ENCODE peak calls at places on chromosome 1, in four cellular contexts. M is CD8-positive, alpha-beta T cell; P is ovary; Q is tibial nerve. H is an unnamed sample.

GRCh38 chr1:65393345-65393744 is 27.1 kb upstream of the LEPR start:
- DNase-seq in Q (no peak), P (no peak), M (no peak), H (no peak)

GRCh38 chr1:217907504-217907903 is 276.4 kb downstream of the SPATA17 start:
- DNase-seq in Q (no peak), P (no peak), M (no peak), H (no peak)

GRCh38 chr1:12407962-12408288 is 178.1 kb downstream of the VPS13D start:
- DNase-seq in P (no peak), Q (no peak), M (no peak), H (no peak)

GRCh38 chr1:59178339-59178744 is 118.6 kb upstream of the FGGY start:
- DNase-seq in Q (no peak), P (peak), M (no peak), H (no peak)

GRCh38 chr1:51266181-51266580 is 30.1 kb downstream of the RNF11 start:
- DNase-seq in P (no peak), M (no peak), Q (no peak), H (no peak)

GRCh38 chr1:33383974-33384767 is 46.7 kb downstream of the PHC2 start:
- DNase-seq in P (peak), Q (no peak), M (no peak), H (no peak)

GRCh38 chr1:2290595-2291510 is 62.7 kb downstream of the SKI start:
- DNase-seq in P (peak), M (peak), Q (peak), H (no peak)

GRCh38 chr1:84621553-84621952 is 47.3 kb upstream of the CTBS start:
- DNase-seq in Q (no peak), M (no peak), P (no peak), H (no peak)

GRCh38 chr1:15226626-15227286 is 20.3 kb upstream of the FHAD1 start:
- DNase-seq in P (no peak), M (no peak), Q (no peak), H (no peak)

GRCh38 chr1:229138066-229138465 is 132.8 kb upstream of the RAB4A start:
- DNase-seq in M (no peak), Q (no peak), P (no peak), H (no peak)

GRCh38 chr1:213252026-213252425 is 201.0 kb downstream of the RPS6KC1 start:
- DNase-seq in M (no peak), Q (no peak), P (no peak), H (no peak)

DNA sequence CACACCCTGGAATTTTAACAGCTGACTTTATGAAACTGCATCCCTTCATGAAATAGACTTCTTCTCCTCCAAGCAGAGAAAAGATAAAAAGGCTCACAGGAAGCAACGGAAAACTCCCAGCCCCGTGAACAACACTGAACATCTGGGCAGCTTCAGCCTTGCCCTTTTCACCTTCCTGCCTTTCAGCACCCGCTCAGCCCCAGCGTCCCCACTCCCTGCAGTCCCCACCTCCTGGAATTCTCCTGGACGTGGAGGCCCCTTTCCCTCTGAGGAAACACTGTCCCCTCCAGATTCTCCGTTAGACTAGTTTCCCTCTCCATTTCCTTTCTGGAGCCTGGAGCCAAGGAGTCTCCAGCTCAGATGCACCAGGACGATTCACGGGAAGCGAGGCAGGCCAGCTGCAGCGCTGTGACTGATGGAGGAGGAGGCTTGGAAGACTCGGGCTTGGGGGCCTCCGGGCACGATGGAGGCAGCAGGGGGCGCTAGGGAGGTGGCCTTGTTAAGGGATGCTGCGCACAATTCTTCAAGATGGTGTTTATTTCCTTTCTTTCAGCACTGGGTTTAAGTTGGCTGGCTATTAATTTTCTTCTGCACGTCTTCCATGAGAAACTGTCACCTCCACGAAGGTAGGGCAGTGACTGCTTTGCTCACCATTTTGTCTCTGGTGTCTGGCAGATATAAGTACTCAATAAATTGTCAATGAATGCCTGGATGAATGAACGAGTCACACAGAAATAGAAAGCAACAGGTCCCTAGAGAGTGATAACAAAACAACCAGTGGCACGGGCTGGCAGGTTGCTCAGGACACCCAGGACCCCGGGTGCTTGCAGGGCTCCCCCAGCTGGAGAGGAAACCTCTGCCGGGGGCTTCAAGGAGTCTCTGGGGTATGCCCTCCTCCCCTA is 3.0 kb upstream of the MYOC start:
- DNase-seq in M (peak), Q (peak), P (peak), H (peak)
- TF ChIP-seq CTCF in M (peak), Q (peak), P (no peak), H (peak)

DNA sequence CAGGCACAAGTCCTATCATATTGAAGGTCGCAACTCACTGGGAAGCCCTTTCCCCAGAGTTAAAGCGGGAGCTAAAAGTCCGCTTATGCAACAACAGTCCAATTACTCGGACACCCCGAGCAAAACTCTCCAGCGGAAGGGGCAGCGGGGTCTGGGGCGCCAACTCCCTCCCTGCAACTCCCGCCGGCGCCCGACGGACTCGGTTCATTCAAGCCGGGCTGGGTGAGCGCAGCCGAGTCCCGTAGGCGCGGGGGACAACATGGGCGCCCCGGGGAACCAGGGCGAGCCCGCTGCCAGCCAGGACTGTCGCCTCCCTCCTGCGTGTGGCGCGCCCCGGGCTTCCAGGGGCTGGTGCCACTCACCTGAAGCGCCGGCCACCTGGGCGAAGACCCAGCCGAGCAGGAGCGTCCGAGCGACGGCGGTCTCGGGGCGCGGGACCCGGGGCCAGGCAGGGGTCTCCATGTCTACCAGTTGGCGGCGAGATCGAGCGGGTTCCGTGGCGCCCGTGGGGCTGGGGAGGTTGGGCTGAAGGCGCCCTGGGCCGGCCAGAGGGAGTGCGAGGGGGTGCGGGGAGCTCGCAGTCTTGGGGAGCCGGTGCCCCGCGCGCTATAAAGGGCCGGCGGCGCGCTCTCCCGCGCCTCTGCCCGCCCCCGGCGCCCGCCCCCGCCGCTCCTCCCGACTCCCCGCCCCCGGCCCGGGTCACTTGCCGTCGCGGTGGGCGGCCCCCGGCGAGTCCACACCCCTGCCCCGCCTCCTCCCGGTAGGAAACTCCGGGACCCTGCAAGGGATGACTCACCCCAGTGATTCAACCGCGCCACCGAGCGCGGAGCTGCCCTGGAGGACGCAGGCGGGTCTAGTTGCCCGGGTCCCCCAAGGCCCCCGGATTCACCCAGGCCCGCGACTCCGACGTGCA is at the start of gene F3:
- DNase-seq in Q (peak), P (peak), M (peak), H (peak)
- TF ChIP-seq CTCF in Q (no peak), P (no peak), M (no peak), H (peak)

DNA sequence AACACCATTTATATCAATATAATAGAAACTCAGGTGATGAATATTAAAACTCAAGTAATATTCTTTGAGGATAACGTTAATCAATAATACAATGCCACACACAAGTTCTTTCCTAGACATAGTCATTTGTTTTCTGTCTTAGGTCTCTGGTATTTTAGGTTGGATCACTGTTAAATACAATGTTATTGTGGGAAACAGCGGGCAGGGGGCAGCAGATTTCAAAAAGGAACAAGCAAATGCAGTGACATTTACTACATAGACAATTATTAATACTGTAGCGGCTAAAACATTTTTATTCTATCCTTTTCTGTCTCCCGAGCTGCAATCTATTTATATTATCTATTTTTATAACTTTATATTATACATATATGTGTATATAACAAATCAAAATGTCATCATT is 186.4 kb upstream of the ZNHIT6 start:
- DNase-seq in Q (peak), M (no peak), P (no peak), H (peak)
- TF ChIP-seq CTCF in Q (peak), M (peak), P (no peak), H (peak)

DNA sequence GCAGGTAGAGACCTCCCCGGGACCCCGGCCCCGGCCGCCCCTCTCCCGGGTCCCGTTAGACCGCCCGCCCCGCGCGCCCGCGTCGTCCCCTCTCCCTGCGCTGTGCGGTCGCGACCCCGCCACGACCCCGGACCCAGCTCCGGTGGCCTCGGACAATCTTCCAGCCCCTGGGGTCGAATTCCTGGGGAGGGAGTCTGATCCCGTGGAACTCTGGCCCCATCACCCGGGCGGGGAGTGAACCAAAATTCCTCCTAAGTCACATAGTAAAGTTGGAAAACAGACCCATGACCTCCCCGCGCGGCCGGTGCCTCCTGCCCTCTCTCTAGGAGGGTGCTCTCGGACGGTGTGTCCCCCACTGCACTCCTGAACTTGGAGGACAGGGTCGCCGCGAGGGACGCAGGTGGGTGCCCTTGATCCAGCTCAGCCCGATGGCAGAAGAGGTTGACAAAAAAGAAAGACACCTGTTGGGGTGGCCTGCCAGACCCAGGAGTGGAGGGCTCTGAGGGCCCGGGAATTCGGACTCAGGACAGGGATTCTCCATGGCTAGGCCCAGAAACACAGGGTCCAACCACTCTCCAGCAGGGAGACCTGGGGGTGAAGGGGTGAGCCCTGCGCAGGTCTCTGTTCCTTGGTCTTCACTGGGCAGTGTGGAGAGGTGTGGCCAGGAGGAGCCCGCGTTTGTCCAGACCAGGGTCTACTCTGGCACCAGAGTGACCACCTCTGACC is 451 bp downstream of the ADAMTSL4 start:
- DNase-seq in M (no peak), Q (no peak), P (peak), H (no peak)
- TF ChIP-seq CTCF in M (no peak), Q (no peak), P (no peak), H (no peak)

H was measured in neural crest cell.